ENCODE peak calls at places on chromosomes 3 and 15, in nine cellular contexts. E is uterus, M is tibial artery, F is adrenal gland, Q is tibial nerve, X is body of pancreas, W is Panc1, U is transverse colon, O is sigmoid colon. S is an unnamed sample.
A peak's percentile ranks its signal among the peaks of the same experiment; 100 is the strongest.

GRCh38 chr15:58066042-58066867 is 744 bp upstream of the ALDH1A2 start:
- DNase-seq in E (peak; percentile 84), M (peak; percentile 69), F (peak; percentile 71), Q (peak; percentile 41), X (peak; percentile 62), W (no peak), U (peak; percentile 66), O (peak; percentile 71), S (no peak)

GRCh38 chr15:52287114-52287513 is 8.5 kb downstream of the MYO5C start:
- DNase-seq in E (no peak), M (no peak), F (no peak), Q (no peak), X (no peak), W (no peak), U (peak; percentile 67), O (no peak), S (no peak)

GRCh38 chr15:72176743-72177142 is 20.8 kb downstream of the GRAMD2A start:
- DNase-seq in E (no peak), M (no peak), F (no peak), Q (no peak), X (no peak), W (no peak), U (no peak), O (no peak), S (no peak)

GRCh38 chr15:51380999-51381806 is 39.7 kb downstream of the GLDN start:
- DNase-seq in E (peak; percentile 47), M (peak; percentile 80), F (peak; percentile 46), Q (peak; percentile 60), X (peak; percentile 57), W (peak; percentile 71), U (peak; percentile 46), O (peak; percentile 72), S (peak; percentile 11)

GRCh38 chr15:25859838-25860645 is 3.1 kb downstream of the ATP10A start:
- DNase-seq in E (no peak), M (peak; percentile 86), F (peak; percentile 42), Q (no peak), X (no peak), W (no peak), U (no peak), O (peak; percentile 78), S (no peak)

GRCh38 chr3:40701016-40701588 is 176.3 kb downstream of the ZNF621 start:
- DNase-seq in E (no peak), M (no peak), F (no peak), Q (no peak), X (no peak), W (no peak), U (no peak), O (no peak), S (no peak)

GRCh38 chr15:56985871-56986270 is 67.4 kb downstream of the TCF12 start:
- DNase-seq in E (no peak), M (no peak), F (no peak), Q (no peak), X (no peak), W (no peak), U (no peak), O (no peak), S (no peak)

GRCh38 chr15:66661432-66662096 is 40.5 kb upstream of the SMAD6 start:
- DNase-seq in E (no peak), M (peak; percentile 73), F (no peak), Q (no peak), X (no peak), W (no peak), U (no peak), O (no peak), S (no peak)

DNA sequence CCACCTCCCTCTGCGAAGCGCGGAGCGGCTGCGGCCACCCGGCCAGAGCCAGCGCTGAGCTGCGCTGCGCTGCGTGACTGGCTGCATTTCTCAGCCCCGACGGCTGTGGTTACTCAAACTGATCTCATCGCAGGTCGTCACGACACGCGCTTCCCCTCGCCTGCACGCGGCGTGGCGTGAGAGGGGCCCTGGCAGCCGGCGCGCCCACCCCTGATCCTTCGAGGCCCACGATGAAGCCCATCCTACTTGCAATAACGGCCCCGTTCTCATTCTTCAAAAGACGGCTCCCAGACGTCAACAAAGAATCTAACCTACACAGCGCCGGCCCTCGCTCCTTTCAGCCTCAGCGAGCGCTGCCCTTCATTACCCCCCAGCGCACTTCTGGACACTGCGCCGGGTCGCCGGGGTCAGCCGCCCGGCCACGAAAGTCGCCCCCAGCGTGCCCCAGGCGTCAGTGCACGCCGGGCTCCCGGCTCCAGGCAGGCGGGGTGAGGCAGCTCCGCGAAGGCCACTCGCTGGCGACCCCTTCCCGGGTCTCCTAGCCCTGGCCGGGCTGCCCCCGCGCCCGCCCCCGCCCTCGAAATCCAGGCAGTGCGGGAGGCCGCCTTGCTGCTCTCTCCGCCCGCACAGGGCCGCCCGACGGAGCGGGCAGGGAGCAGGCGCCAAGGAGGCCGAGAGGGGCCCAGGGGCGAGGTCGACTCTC is 9.9 kb upstream of the LEKR1 start:
- DNase-seq in E (peak; percentile 27), M (no peak), F (peak; percentile 35), Q (no peak), X (peak; percentile 47), W (no peak), U (peak; percentile 38), O (peak; percentile 69), S (no peak)
- TF ChIP-seq CTCF in E (no peak), M (no peak), F (no peak), Q (no peak), X (peak; percentile 11), W (no peak), U (no peak), O (no peak), S (no peak)

GRCh38 chr3:166111562-166111961 is 274.3 kb upstream of the BCHE start:
- DNase-seq in E (no peak), M (no peak), F (no peak), Q (no peak), X (no peak), W (no peak), U (no peak), O (no peak), S (no peak)

GRCh38 chr3:166118049-166118448 is 280.8 kb upstream of the BCHE start:
- DNase-seq in E (no peak), M (no peak), F (no peak), Q (no peak), X (no peak), W (no peak), U (no peak), O (no peak), S (no peak)

GRCh38 chr3:166110102-166110501 is 272.9 kb upstream of the BCHE start:
- DNase-seq in E (no peak), M (no peak), F (no peak), Q (no peak), X (no peak), W (no peak), U (no peak), O (no peak), S (no peak)

DNA sequence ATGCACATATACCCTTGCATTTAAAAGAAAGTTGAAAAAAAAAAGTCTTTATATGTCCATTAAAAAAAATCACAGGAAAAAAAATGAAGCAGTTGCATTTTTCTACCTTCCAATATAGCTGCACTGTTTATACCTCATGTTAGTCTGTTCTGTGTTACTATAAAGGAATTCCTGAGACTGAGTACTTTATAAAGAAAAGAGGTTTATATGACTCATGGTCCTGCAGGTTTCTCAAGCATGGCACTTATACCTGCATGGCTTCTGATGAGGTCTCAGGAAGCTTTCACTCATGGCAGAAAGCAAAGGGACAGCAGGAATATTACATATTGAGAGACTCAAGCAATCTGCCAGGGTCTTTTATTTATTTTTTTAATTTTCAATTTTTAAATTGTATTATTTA is 277.2 kb upstream of the BCHE start:
- DNase-seq in E (no peak), M (no peak), F (no peak), Q (no peak), X (no peak), W (no peak), U (no peak), O (no peak), S (no peak)
- H3K27me3 ChIP-seq in E (no peaks in the 10 kb centered on the region), M (no peaks in the 10 kb centered on the region), F (no peaks in the 10 kb centered on the region), Q (no peaks in the 10 kb centered on the region), X (no peaks in the 10 kb centered on the region), W (no peaks in the 10 kb centered on the region), U (no peaks in the 10 kb centered on the region), O (no peaks in the 10 kb centered on the region), S (no peaks in the 10 kb centered on the region)

DNA sequence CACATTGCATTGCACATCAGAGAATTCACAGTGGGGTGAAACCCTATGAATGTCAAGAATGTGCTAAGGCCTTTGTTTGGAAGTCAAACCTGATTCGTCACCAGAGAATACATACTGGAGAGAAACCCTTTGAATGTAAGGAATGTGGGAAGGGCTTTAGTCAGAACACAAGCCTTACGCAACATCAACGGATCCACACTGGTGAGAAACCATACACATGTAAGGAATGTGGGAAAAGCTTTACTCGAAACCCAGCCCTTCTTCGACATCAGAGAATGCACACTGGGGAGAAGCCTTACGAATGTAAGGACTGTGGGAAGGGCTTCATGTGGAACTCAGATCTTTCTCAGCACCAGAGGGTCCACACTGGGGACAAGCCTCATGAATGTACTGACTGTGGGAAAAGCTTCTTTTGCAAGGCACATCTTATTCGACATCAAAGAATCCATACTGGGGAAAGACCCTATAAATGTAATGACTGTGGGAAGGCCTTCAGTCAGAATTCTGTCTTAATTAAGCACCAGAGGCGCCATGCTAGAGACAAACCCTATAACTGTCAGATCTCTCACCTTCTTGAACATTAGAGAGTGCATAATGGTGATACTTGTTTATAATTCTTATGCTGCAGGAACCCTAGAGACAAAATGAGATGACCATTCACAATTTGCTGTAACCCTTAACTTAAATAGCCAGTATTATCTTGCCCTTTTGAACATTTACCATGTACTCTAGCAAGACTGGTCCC is 9.0 kb downstream of the ZNF662 start:
- DNase-seq in E (no peak), M (no peak), F (no peak), Q (no peak), X (no peak), W (no peak), U (no peak), O (no peak), S (no peak)
- H3K9me3 ChIP-seq in E (peaks cover 67% of the 10 kb centered on the region), M (peaks cover 5% of the 10 kb centered on the region), F (peaks cover 9% of the 10 kb centered on the region), Q (peaks cover 93% of the 10 kb centered on the region), X (peaks cover 54% of the 10 kb centered on the region), W (peaks cover 9% of the 10 kb centered on the region), U (peaks cover 53% of the 10 kb centered on the region), O (peaks cover 54% of the 10 kb centered on the region), S (peaks cover 10% of the 10 kb centered on the region)

GRCh38 chr15:35698978-35699377 is 153.0 kb upstream of the DPH6 start:
- DNase-seq in E (no peak), M (no peak), F (no peak), Q (no peak), X (no peak), W (no peak), U (no peak), O (no peak), S (no peak)

GRCh38 chr15:35696767-35697231 is 150.8 kb upstream of the DPH6 start:
- DNase-seq in E (no peak), M (no peak), F (no peak), Q (no peak), X (no peak), W (no peak), U (no peak), O (no peak), S (peak; percentile 68)

GRCh38 chr15:35698331-35698730 is 152.4 kb upstream of the DPH6 start:
- DNase-seq in E (no peak), M (no peak), F (no peak), Q (no peak), X (no peak), W (no peak), U (no peak), O (no peak), S (no peak)

GRCh38 chr15:35695002-35695401 is 149.0 kb upstream of the DPH6 start:
- DNase-seq in E (no peak), M (no peak), F (no peak), Q (no peak), X (no peak), W (no peak), U (no peak), O (no peak), S (no peak)

DNA sequence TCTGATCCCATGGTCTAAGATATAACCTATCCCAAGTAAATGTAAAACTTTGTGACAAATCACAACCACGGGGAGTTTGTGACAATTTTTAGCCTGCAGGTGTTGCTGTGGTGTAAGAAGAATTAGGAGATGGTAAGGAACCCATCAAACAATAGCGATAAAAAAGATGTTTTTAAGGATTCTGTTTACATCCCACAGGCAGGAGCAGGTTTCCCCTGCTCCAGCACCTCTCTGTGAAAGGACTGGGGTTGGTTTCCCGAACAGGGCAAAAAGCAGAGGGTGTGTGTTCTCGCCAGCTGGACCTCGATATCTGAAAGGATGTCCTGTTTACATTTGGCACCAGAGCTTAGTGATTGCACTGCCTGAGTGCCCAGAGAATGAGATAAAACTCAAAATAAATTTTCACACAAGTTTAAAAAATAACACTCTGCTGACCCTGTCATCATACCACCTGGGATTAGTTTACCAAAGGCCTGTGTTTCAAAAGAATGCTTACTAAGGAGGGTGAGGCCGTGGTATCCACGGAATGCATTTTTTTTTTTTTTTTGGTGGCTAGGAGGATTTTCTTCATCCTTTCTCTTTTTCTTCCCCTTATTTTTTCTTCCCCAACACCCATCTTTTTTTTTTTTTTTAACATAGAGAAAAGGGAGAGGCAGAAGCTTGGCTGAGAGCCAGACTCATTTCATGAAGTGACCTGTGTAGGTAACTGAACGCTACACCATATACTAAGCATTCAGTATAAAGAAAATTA is 151.8 kb upstream of the DPH6 start:
- DNase-seq in E (no peak), M (no peak), F (no peak), Q (peak; percentile 23), X (no peak), W (no peak), U (peak; percentile 16), O (no peak), S (peak; percentile 62)
- TF ChIP-seq CTCF in E (no peak), M (no peak), F (no peak), Q (no peak), X (no peak), W (peak; percentile 11), U (peak; percentile 8), O (no peak), S (no peak)

S was measured in AG04450.